ENCODE peak calls at places on chromosome 11, in four cellular contexts. I, S, Q and C are unnamed samples.

GRCh38 chr11:7347611-7348431 is 96.1 kb downstream of the SYT9 start:
- DNase-seq in I (no peak), S (no peak), Q (no peak), C (no peak)

GRCh38 chr11:95095858-95096587 is 6.4 kb downstream of the ENDOD1 start:
- DNase-seq in I (no peak), Q (no peak), S (peak; percentile 22), C (no peak)

GRCh38 chr11:1229471-1230120 is 6.7 kb downstream of the MUC5B start:
- DNase-seq in Q (no peak), S (no peak), I (no peak), C (no peak)

GRCh38 chr11:132586801-132587200 is 945.5 kb downstream of the OPCML start:
- DNase-seq in S (no peak), I (no peak), Q (no peak), C (no peak)

GRCh38 chr11:96827164-96827563 is 437.4 kb downstream of the JRKL start:
- DNase-seq in Q (no peak), S (peak; percentile 4), I (no peak), C (no peak)

GRCh38 chr11:8328848-8329330 is 65.2 kb upstream of the LMO1 start:
- DNase-seq in I (peak; percentile 82), Q (peak; percentile 78), S (peak; percentile 68), C (peak; percentile 27)

GRCh38 chr11:68261749-68262543 is 9.8 kb downstream of the C11orf24 start:
- DNase-seq in S (no peak), I (no peak), Q (no peak), C (no peak)

GRCh38 chr11:35192347-35192746 is 53.4 kb downstream of the CD44 start:
- DNase-seq in Q (no peak), S (peak; percentile 70), I (no peak), C (no peak)

GRCh38 chr11:96272542-96273306 is 70.3 kb downstream of the MAML2 start:
- DNase-seq in S (peak; percentile 66), I (peak; percentile 43), Q (peak; percentile 32), C (peak; percentile 72)

GRCh38 chr11:65854871-65855837 is 2.8 kb downstream of the CFL1 start:
- DNase-seq in S (no peak), Q (no peak), I (no peak), C (no peak)

GRCh38 chr11:131538322-131538721 is 167.9 kb downstream of the NTM start:
- DNase-seq in I (no peak), Q (no peak), S (no peak), C (no peak)

GRCh38 chr11:12599408-12600143 is 74.6 kb upstream of the TEAD1 start:
- DNase-seq in S (no peak), Q (no peak), I (no peak), C (no peak)

GRCh38 chr11:60970369-60970774 is 1.1 kb upstream of the CD6 start:
- DNase-seq in I (peak; percentile 69), S (peak; percentile 35), Q (peak; percentile 29), C (no peak)

GRCh38 chr11:119530503-119530902 is 107.5 kb upstream of the THY1 start:
- DNase-seq in S (no peak), Q (no peak), I (no peak), C (no peak)

GRCh38 chr11:47477323-47477722 is 28.4 kb upstream of the RAPSN start:
- DNase-seq in S (no peak), I (no peak), Q (peak; percentile 77), C (no peak)

GRCh38 chr11:39668640-39669039 is 1790.8 kb downstream of the LRRC4C start:
- DNase-seq in S (no peak), I (no peak), Q (no peak), C (no peak)

GRCh38 chr11:124751741-124752470 is at the start of gene VSIG2:
- DNase-seq in S (no peak), Q (no peak), I (peak; percentile 25), C (no peak)
- H3K4me3 ChIP-seq in S (no peak within 1 kb of the TSS), Q (no peak within 1 kb of the TSS), I (peak within 1 kb of the TSS; percentile 62), C (no peak within 1 kb of the TSS)

GRCh38 chr11:11157201-11157600 is 195.8 kb downstream of the CSNK2A3 start:
- DNase-seq in I (no peak), S (peak; percentile 28), Q (peak; percentile 29), C (no peak)
- TF ChIP-seq CTCF in I (peak; percentile 31), S (peak; percentile 57), Q (peak; percentile 73), C (peak; percentile 54)

GRCh38 chr11:2443881-2444300 is 423 bp downstream of the TRPM5 start:
- DNase-seq in S (no peak), I (no peak), Q (no peak), C (no peak)
- H3K4me3 ChIP-seq in S (no peak overlapping the region), I (no peak overlapping the region), Q (no peak overlapping the region), C (no peak overlapping the region)

GRCh38 chr11:128906185-128907065 is 15.3 kb downstream of the KCNJ5 start:
- DNase-seq in Q (no peak), S (no peak), I (no peak), C (no peak)
- TF ChIP-seq CTCF in Q (no peak), S (no peak), I (peak; percentile 26), C (no peak)

GRCh38 chr11:134587345-134587744 is 175.3 kb upstream of the B3GAT1 start:
- DNase-seq in S (no peak), I (no peak), Q (no peak), C (no peak)

GRCh38 chr11:134589155-134589554 is 177.1 kb upstream of the B3GAT1 start:
- DNase-seq in S (no peak), I (no peak), Q (no peak), C (no peak)

GRCh38 chr11:134585666-134586285 is 173.7 kb upstream of the B3GAT1 start:
- DNase-seq in I (no peak), S (no peak), Q (no peak), C (no peak)

GRCh38 chr11:134584706-134585445 is 172.8 kb upstream of the B3GAT1 start:
- DNase-seq in I (no peak), Q (no peak), S (no peak), C (no peak)

DNA sequence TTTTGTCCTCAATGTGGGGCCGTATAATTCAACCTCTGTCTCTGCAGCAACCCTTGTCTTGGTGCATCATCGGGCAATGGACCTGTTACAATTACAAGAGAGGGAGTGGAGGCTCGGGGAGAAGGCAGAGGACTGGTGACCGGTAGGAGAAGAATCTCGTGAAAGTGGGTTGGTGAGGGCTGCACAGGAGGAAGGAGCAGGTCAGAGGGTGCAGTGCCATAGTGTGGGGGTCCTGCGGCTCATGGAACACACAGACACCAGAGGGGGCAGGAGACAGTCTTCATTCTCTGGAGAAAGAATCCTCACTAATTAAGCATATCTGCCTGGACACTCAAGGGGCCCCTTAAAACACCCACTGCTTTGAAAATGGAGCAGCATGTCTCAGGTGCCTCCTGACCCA is 174.7 kb upstream of the B3GAT1 start:
- DNase-seq in S (no peak), Q (no peak), I (no peak), C (no peak)
- H3K4me3 ChIP-seq in S (no peak overlapping the region), Q (no peak overlapping the region), I (no peak overlapping the region), C (no peak overlapping the region)

GRCh38 chr11:85483861-85484260 is 143.3 kb downstream of the DLG2 start:
- DNase-seq in Q (no peak), I (no peak), S (peak; percentile 49), C (no peak)
- TF ChIP-seq CTCF in Q (no peak), I (no peak), S (no peak), C (no peak)